ENCODE peak calls at places on chromosome 18, in four cellular contexts. One of them, this sample, is unnamed.

GRCh38 chr18:68714356-68714706 is 577 bp downstream of the TMX3 start:
- DNase-seq in renal cortical epithelial cell: no peak
- DNase-seq in NCI-H1417: peak; percentile 87
- DNase-seq in SJSA1: no peak
- DNase-seq in this sample: no peak

GRCh38 chr18:68467966-68468365 is 246.9 kb downstream of the TMX3 start:
- DNase-seq in renal cortical epithelial cell: no peak
- DNase-seq in NCI-H1417: no peak
- DNase-seq in SJSA1: no peak
- DNase-seq in this sample: no peak

GRCh38 chr18:76376225-76376624 is 118.8 kb downstream of the ZNF516 start:
- DNase-seq in renal cortical epithelial cell: no peak
- DNase-seq in NCI-H1417: peak; percentile 65
- DNase-seq in SJSA1: no peak
- DNase-seq in this sample: peak; percentile 85

GRCh38 chr18:70464343-70465114 is 175.7 kb downstream of the SOCS6 start:
- DNase-seq in renal cortical epithelial cell: peak; percentile 50
- DNase-seq in NCI-H1417: peak; percentile 96
- DNase-seq in SJSA1: no peak
- DNase-seq in this sample: peak; percentile 46

GRCh38 chr18:43578636-43579203 is 301.4 kb upstream of the SYT4 start:
- DNase-seq in renal cortical epithelial cell: peak; percentile 41
- DNase-seq in NCI-H1417: peak; percentile 80
- DNase-seq in SJSA1: no peak
- DNase-seq in this sample: no peak

GRCh38 chr18:78982186-78982585 is 2.6 kb downstream of the SALL3 start:
- DNase-seq in renal cortical epithelial cell: no peak
- DNase-seq in NCI-H1417: no peak
- DNase-seq in SJSA1: no peak
- DNase-seq in this sample: no peak

GRCh38 chr18:24731981-24732380 is 271.5 kb downstream of the HRH4 start:
- DNase-seq in renal cortical epithelial cell: peak; percentile 7
- DNase-seq in NCI-H1417: no peak
- DNase-seq in SJSA1: no peak
- DNase-seq in this sample: peak; percentile 8

GRCh38 chr18:80229342-80229741 is 18.0 kb downstream of the PARD6G start:
- DNase-seq in renal cortical epithelial cell: no peak
- DNase-seq in NCI-H1417: no peak
- DNase-seq in SJSA1: no peak
- DNase-seq in this sample: no peak

GRCh38 chr18:8479826-8480225 is 129.4 kb upstream of the RAB12 start:
- DNase-seq in renal cortical epithelial cell: no peak
- DNase-seq in NCI-H1417: no peak
- DNase-seq in SJSA1: no peak
- DNase-seq in this sample: no peak

GRCh38 chr18:44816449-44816848 is 135.8 kb downstream of the SETBP1 start:
- DNase-seq in renal cortical epithelial cell: peak; percentile 38
- DNase-seq in NCI-H1417: peak; percentile 59
- DNase-seq in SJSA1: no peak
- DNase-seq in this sample: no peak

GRCh38 chr18:3262234-3263171 is 570 bp downstream of the MYL12B start:
- DNase-seq in renal cortical epithelial cell: peak; percentile 46
- DNase-seq in NCI-H1417: peak; percentile 47
- DNase-seq in SJSA1: peak; percentile 55
- DNase-seq in this sample: no peak

GRCh38 chr18:41973989-41974388 is 19.0 kb downstream of the PIK3C3 start:
- DNase-seq in renal cortical epithelial cell: peak; percentile 84
- DNase-seq in NCI-H1417: peak; percentile 47
- DNase-seq in SJSA1: no peak
- DNase-seq in this sample: no peak

GRCh38 chr18:11750581-11751304 is 61.7 kb downstream of the GNAL start:
- DNase-seq in renal cortical epithelial cell: no peak
- DNase-seq in NCI-H1417: no peak
- DNase-seq in SJSA1: no peak
- DNase-seq in this sample: no peak

This sample was measured in bronchial epithelial cell.